ENCODE peak calls at places on chromosomes 16 and 17, in nine cellular contexts. S is GM23248; E is HFFc6; M is esophagus squamous epithelium; O is Right ventricle myocardium superior; W is memory B cell; I is activated CD4-positive, alpha-beta T cell treated with anti-CD3 and anti-CD28 coated beads, Interleukin-2, amount 50 U/mL, for 48 hours; H is activated gamma-delta T cell treated with anti-CD3 and anti-CD28 coated beads, Interleukin-2, amount 50 U/mL, for 16 hours; Y is mesenchymal stem cell. J is an unnamed sample.

GRCh38 chr16:67216612-67217490 is 10.1 kb upstream of the TMEM208 start:
- DNase-seq in S (peak; percentile 22), E (no peak), M (no peak), O (peak; percentile 78), W (no peak), I (no peak), H (no peak), Y (no peak), J (peak; percentile 5)

GRCh38 chr17:67518881-67519280 is 141.8 kb downstream of the PITPNC1 start:
- DNase-seq in S (peak; percentile 78), E (no peak), M (no peak), O (no peak), W (no peak), I (no peak), H (no peak), Y (peak; percentile 36), J (no peak)

GRCh38 chr16:50329446-50330189 is 39.2 kb downstream of the BRD7 start:
- DNase-seq in S (no peak), E (no peak), M (no peak), O (no peak), W (no peak), I (no peak), H (no peak), Y (no peak), J (no peak)

GRCh38 chr17:17127730-17128291 is 78.3 kb downstream of the PLD6 start:
- DNase-seq in S (peak; percentile 30), E (no peak), M (no peak), O (peak; percentile 32), W (no peak), I (no peak), H (no peak), Y (no peak), J (no peak)

GRCh38 chr16:53912155-53912554 is 208.2 kb downstream of the FTO start:
- DNase-seq in S (no peak), E (no peak), M (no peak), O (no peak), W (no peak), I (peak; percentile 9), H (peak; percentile 19), Y (peak; percentile 69), J (no peak)

GRCh38 chr17:61335105-61335844 is 64.4 kb upstream of the TBX2 start:
- DNase-seq in S (peak; percentile 14), E (peak; percentile 41), M (no peak), O (no peak), W (no peak), I (no peak), H (no peak), Y (peak; percentile 96), J (no peak)

GRCh38 chr17:2723997-2724782 is 12.6 kb upstream of the CLUH start:
- DNase-seq in S (peak; percentile 27), E (no peak), M (no peak), O (peak; percentile 61), W (no peak), I (no peak), H (no peak), Y (no peak), J (no peak)

GRCh38 chr16:55498101-55498500 is 10.8 kb upstream of the LPCAT2 start:
- DNase-seq in S (no peak), E (no peak), M (no peak), O (no peak), W (no peak), I (no peak), H (no peak), Y (no peak), J (no peak)

GRCh38 chr17:78129385-78130079 is 977 bp upstream of the TMC6 start:
- DNase-seq in S (no peak), E (no peak), M (no peak), O (no peak), W (no peak), I (no peak), H (no peak), Y (no peak), J (no peak)

J was measured in anterior cingulate cortex.